ENCODE peak calls at places on chromosomes 13 and 19, in ten cellular contexts. G, U, Q, S, B, P, A, X, H and O are unnamed samples. For H3K4me1, the result is how much of the 10 kb centered on the place peaks cover.

GRCh38 chr13:61286148-61286745 is 129.4 kb downstream of the PCDH20 start:
- DNase-seq in Q (no peak), H (no peak), A (no peak), G (no peak), U (no peak), P (no peak), B (peak), S (no peak), X (peak), O (no peak)

GRCh38 chr13:113033498-113033897 is 64.5 kb downstream of the MCF2L start:
- DNase-seq in X (peak), A (no peak), H (no peak), G (no peak), B (no peak), P (no peak), U (no peak), S (no peak), Q (no peak), O (no peak)

GRCh38 chr13:91576590-91576989 is 178.2 kb downstream of the GPC5 start:
- DNase-seq in P (no peak), U (no peak), H (no peak), A (no peak), S (no peak), X (no peak), Q (no peak), B (no peak), G (no peak), O (no peak)

GRCh38 chr13:37074703-37075102 is 15.2 kb upstream of the SUPT20H start:
- DNase-seq in P (no peak), S (no peak), H (no peak), Q (no peak), X (no peak), G (peak), A (no peak), U (no peak), B (peak), O (no peak)

GRCh38 chr19:1232231-1232637 is 5.6 kb downstream of the CBARP start:
- DNase-seq in P (no peak), U (no peak), G (no peak), B (no peak), X (no peak), S (no peak), H (no peak), Q (no peak), A (no peak), O (no peak)

GRCh38 chr13:112510002-112510780 is 77.8 kb downstream of the TUBGCP3 start:
- DNase-seq in U (no peak), Q (no peak), H (no peak), S (peak), A (no peak), B (peak), G (peak), P (peak), X (no peak), O (no peak)

GRCh38 chr13:101875091-101875490 is 422.6 kb downstream of the ITGBL1 start:
- DNase-seq in G (no peak), U (no peak), S (no peak), A (no peak), P (no peak), B (no peak), X (no peak), H (no peak), Q (no peak), O (no peak)

GRCh38 chr13:29935309-29935981 is 85.0 kb upstream of the UBL3 start:
- DNase-seq in P (peak), X (peak), Q (no peak), S (no peak), H (no peak), A (no peak), U (peak), B (no peak), G (no peak), O (no peak)

GRCh38 chr13:30408319-30409101 is 13.8 kb upstream of the UBE2L5 start:
- DNase-seq in P (peak), Q (peak), H (peak), U (peak), S (peak), A (peak), X (peak), B (no peak), G (peak), O (peak)

GRCh38 chr19:46863818-46864629 is 3.2 kb downstream of the ARHGAP35 start:
- DNase-seq in H (no peak), B (no peak), A (peak), G (peak), S (no peak), P (peak), X (peak), Q (no peak), U (no peak), O (no peak)

GRCh38 chr13:20441879-20442278 is 83.8 kb downstream of the CRYL1 start:
- DNase-seq in X (no peak), G (peak), U (no peak), S (no peak), B (peak), P (no peak), A (peak), H (no peak), Q (no peak), O (no peak)

GRCh38 chr13:26895808-26896466 is 135.4 kb upstream of the GPR12 start:
- DNase-seq in U (no peak), Q (no peak), X (no peak), P (no peak), A (no peak), H (no peak), B (no peak), G (no peak), S (no peak), O (no peak)

GRCh38 chr13:87089391-87089790 is 581.8 kb upstream of the SLITRK5 start:
- DNase-seq in S (no peak), X (no peak), Q (no peak), H (no peak), G (peak), U (no peak), B (no peak), P (no peak), A (no peak), O (no peak)

GRCh38 chr19:10690351-10690781 is 10.9 kb upstream of the QTRT1 start:
- DNase-seq in U (no peak), B (no peak), Q (no peak), G (peak), P (no peak), A (peak), X (peak), S (no peak), H (no peak), O (no peak)

DNA sequence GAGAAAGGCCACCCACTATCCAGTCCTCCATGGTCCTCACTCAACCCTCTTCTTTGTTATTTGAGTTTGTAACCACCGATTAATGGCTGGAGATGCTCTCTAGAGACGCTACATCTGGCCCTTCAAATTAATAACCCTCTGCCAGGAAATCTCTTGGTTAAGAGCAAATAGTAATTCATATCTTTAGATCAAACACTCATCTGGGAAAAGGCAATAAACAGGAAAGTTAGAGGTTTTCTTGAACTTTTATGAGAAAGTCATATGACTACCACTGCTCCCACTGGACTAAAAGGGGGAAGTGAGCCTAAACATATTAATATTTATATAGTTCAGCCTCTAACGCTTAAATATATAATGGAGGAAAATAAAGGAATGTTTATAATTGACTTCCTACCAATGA is 2.9 kb downstream of the TBC1D4 start:
- DNase-seq in Q (no peak), U (no peak), B (no peak), X (no peak), A (no peak), G (no peak), S (no peak), P (no peak), H (no peak), O (no peak)
- H3K4me3 ChIP-seq in Q (peak), U (no peak), B (no peak), X (peak), A (no peak), G (no peak), S (peak), P (peak), H (peak), O (peak)

GRCh38 chr19:18014197-18014596 is 6.2 kb downstream of the ARRDC2 start:
- DNase-seq in P (no peak), A (no peak), B (no peak), H (no peak), U (peak), S (no peak), G (no peak), Q (no peak), X (peak), O (no peak)
- H3K27ac ChIP-seq in P (peak), A (no peak), B (no peak), H (peak), U (no peak), S (peak), G (no peak), Q (peak), X (no peak), O (peak)

DNA sequence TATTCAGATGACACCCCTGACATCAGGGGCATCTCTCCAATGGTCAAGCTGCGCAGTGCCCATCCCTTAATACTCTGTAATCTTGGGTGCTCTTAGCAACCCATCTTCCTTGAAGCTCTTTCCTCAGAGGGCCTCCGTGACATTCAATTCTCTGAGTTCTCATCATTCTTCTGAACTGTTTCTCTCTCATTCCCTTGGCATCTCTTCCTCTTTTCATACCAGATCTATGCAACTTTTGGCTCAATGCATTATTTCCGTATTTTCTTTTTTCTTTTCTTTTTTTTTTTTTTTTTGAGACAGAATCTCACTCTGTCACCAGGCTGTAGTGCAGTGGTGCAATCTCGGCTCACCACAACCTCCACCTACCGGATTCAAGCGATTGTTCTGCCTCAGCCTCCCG is 53.9 kb downstream of the PCDH8 start:
- DNase-seq in Q (no peak), H (no peak), P (no peak), B (no peak), U (no peak), S (no peak), A (no peak), X (no peak), G (no peak), O (no peak)
- H3K4me1 ChIP-seq in Q (under half), H (under half), P (under half), B (under half), U (under half), S (under half), A (under half), X (under half), G (under half), O (under half)

GRCh38 chr19:42170715-42171114 is 38.5 kb upstream of the POU2F2 start:
- DNase-seq in Q (no peak), X (no peak), P (no peak), B (no peak), A (no peak), S (no peak), G (no peak), U (no peak), H (no peak), O (no peak)

GRCh38 chr19:42172261-42172660 is 40.0 kb upstream of the POU2F2 start:
- DNase-seq in B (no peak), G (no peak), Q (no peak), S (no peak), X (no peak), H (no peak), U (no peak), A (peak), P (no peak), O (no peak)

GRCh38 chr19:42170052-42170451 is 37.8 kb upstream of the POU2F2 start:
- DNase-seq in G (no peak), B (no peak), X (no peak), Q (no peak), A (no peak), U (no peak), H (no peak), P (no peak), S (no peak), O (no peak)

GRCh38 chr19:42168206-42168605 is 36.0 kb upstream of the POU2F2 start:
- DNase-seq in Q (no peak), P (no peak), A (no peak), B (no peak), X (no peak), G (peak), U (no peak), S (no peak), H (no peak), O (no peak)

GRCh38 chr19:42169486-42169885 is 37.2 kb upstream of the POU2F2 start:
- DNase-seq in P (no peak), G (no peak), H (no peak), A (no peak), B (no peak), Q (no peak), X (no peak), S (no peak), U (no peak), O (no peak)
- H3K4me3 ChIP-seq in P (no peak), G (no peak), H (no peak), A (no peak), B (no peak), Q (no peak), X (no peak), S (no peak), U (no peak), O (no peak)

DNA sequence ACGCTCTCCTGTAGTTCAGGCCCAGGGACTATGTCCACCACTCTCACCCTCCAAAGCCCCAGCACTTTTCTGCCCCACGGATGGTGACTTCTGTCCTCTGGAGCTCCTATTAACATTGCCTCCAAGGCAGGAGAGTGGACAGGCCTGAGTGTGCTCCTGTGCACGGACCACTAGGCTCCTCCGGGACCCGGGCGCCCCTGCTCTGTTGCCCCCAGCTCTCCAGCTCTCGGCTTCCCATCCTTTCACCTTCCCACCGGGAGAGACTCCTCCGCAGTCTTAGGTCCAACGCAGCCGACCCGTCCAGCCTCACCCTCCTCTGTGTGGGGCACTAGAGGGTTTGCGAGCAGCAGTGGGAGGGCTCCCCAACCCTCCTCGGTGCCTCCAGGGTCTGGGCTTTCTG is 30.4 kb downstream of the CAPN12 start:
- DNase-seq in P (no peak), X (no peak), G (no peak), U (no peak), A (no peak), H (no peak), B (no peak), Q (no peak), S (no peak), O (no peak)
- H3K27ac ChIP-seq in P (peak), X (peak), G (no peak), U (no peak), A (no peak), H (peak), B (no peak), Q (peak), S (peak), O (peak)

GRCh38 chr13:34003712-34004111 is 185.8 kb downstream of the RFC3 start:
- DNase-seq in H (no peak), G (no peak), P (no peak), Q (no peak), A (no peak), S (no peak), U (no peak), X (no peak), B (no peak), O (no peak)

GRCh38 chr13:34001357-34001756 is 183.4 kb downstream of the RFC3 start:
- DNase-seq in A (no peak), B (no peak), H (no peak), G (no peak), P (no peak), U (no peak), S (peak), Q (no peak), X (peak), O (no peak)

GRCh38 chr13:34000955-34001354 is 183.0 kb downstream of the RFC3 start:
- DNase-seq in U (no peak), H (no peak), B (no peak), G (no peak), X (no peak), Q (no peak), S (no peak), A (no peak), P (no peak), O (no peak)

GRCh38 chr13:33999830-34000605 is 182.1 kb downstream of the RFC3 start:
- DNase-seq in H (no peak), U (no peak), B (no peak), Q (no peak), G (no peak), A (no peak), P (no peak), X (no peak), S (no peak), O (no peak)

DNA sequence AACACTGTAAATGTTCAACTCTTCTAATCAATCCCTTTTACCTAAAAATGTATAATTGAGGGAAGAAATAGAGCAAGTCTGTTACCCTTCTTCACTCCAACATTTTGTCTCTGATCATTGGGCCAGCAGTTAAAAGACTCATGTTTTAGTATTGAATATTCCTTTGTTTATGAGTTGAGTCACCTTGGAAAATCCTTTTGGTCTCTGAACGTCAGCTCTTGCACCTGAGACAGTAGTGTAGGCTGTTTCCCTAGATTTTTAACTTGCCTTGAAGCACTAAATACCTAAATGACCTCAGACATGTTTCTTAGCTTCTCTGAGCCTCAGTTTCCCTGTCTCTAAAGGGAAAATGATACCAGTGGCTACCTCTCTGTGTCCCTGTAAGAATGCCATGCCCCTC is 184.2 kb downstream of the RFC3 start:
- DNase-seq in X (no peak), S (no peak), B (no peak), P (no peak), H (no peak), A (no peak), G (peak), Q (no peak), U (no peak), O (no peak)
- H3K4me1 ChIP-seq in X (under half), S (under half), B (under half), P (under half), H (under half), A (under half), G (under half), Q (under half), U (under half), O (under half)

GRCh38 chr13:75763511-75763910 is 127.4 kb downstream of the LMO7 start:
- DNase-seq in X (no peak), U (no peak), H (no peak), P (no peak), Q (no peak), G (no peak), A (no peak), B (no peak), S (no peak), O (no peak)

GRCh38 chr13:75762066-75762937 is 126.2 kb downstream of the LMO7 start:
- DNase-seq in H (no peak), B (no peak), Q (no peak), A (peak), P (peak), G (peak), S (no peak), X (no peak), U (peak), O (no peak)

GRCh38 chr13:75764251-75764650 is 128.1 kb downstream of the LMO7 start:
- DNase-seq in H (no peak), P (no peak), A (no peak), S (no peak), B (no peak), Q (no peak), X (no peak), G (no peak), U (no peak), O (no peak)

GRCh38 chr13:75761373-75761772 is 125.2 kb downstream of the LMO7 start:
- DNase-seq in Q (no peak), U (no peak), P (no peak), A (no peak), X (no peak), H (no peak), S (no peak), G (no peak), B (no peak), O (no peak)

DNA sequence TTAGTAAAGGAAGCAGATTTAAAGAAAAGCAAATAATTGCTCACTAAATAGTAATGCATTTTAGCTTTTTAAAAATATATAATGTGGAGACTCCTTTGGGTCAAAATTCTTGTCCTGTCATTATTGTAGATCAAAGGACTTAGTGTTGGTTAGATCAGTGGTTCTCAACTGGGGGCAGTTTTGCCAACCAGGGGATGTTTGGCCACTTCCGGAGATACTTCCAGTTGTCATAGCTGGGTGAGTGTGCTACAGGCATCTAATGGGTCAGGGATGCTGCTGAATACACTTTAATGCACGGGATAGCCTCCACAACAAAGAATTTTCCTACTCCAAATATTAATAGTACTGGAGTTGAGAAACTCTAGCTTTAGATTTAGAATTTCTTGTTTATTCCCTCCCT is 126.8 kb downstream of the LMO7 start:
- DNase-seq in G (no peak), A (no peak), U (no peak), Q (no peak), B (no peak), P (no peak), X (no peak), H (no peak), S (no peak), O (no peak)
- H3K4me3 ChIP-seq in G (peak), A (peak), U (peak), Q (peak), B (no peak), P (peak), X (peak), H (peak), S (peak), O (peak)

GRCh38 chr19:15213715-15214381 is 13.1 kb upstream of the NOTCH3 start:
- DNase-seq in Q (peak), B (no peak), S (peak), U (no peak), P (no peak), G (no peak), X (peak), H (no peak), A (no peak), O (no peak)
- H3K27ac ChIP-seq in Q (peak), B (no peak), S (peak), U (no peak), P (peak), G (no peak), X (no peak), H (no peak), A (no peak), O (no peak)